ENCODE peak calls at places on chromosomes 16 and 17, in eight cellular contexts. E is fibroblast of lung, M is AG04450, V is tibial nerve, T is fibroblast of villous mesenchyme, D is stomach, I is Peyer's patch, Y is colonic mucosa. N is an unnamed sample.

GRCh38 chr17:28225271-28225670 is 93.7 kb upstream of the TMEM97 start:
- DNase-seq in E (no peak), M (no peak), V (no peak), T (peak; percentile 29), D (no peak), I (no peak), Y (no peak), N (no peak)

GRCh38 chr16:31327675-31328225 is 27.2 kb upstream of the ITGAX start:
- DNase-seq in E (no peak), M (no peak), V (no peak), T (no peak), D (no peak), I (no peak), Y (no peak), N (no peak)

GRCh38 chr16:69917739-69918138 is 33.4 kb upstream of the CLEC18A start:
- DNase-seq in E (peak; percentile 98), M (peak; percentile 86), V (peak; percentile 73), T (peak; percentile 95), D (no peak), I (no peak), Y (no peak), N (peak; percentile 88)

GRCh38 chr16:30893744-30894539 is at the start of gene BCL7C:
- DNase-seq in E (peak; percentile 81), M (no peak), V (peak; percentile 82), T (peak; percentile 92), D (peak; percentile 94), I (peak; percentile 96), Y (peak; percentile 95), N (peak; percentile 97)

GRCh38 chr17:17300624-17301568 is 2.3 kb upstream of the NT5M start:
- DNase-seq in E (peak; percentile 54), M (no peak), V (no peak), T (peak; percentile 55), D (peak; percentile 55), I (peak; percentile 68), Y (peak; percentile 61), N (peak; percentile 57)

GRCh38 chr16:27123795-27124194 is 57.1 kb downstream of the C16orf82 start:
- DNase-seq in E (no peak), M (no peak), V (no peak), T (no peak), D (no peak), I (no peak), Y (no peak), N (peak; percentile 63)

GRCh38 chr16:70561623-70562022 is 38.0 kb downstream of the SF3B3 start:
- DNase-seq in E (no peak), M (no peak), V (no peak), T (no peak), D (no peak), I (no peak), Y (no peak), N (no peak)

GRCh38 chr17:60720763-60721531 is 43.3 kb downstream of the BCAS3 start:
- DNase-seq in E (peak; percentile 63), M (peak; percentile 55), V (no peak), T (peak; percentile 76), D (no peak), I (peak; percentile 61), Y (peak; percentile 50), N (peak; percentile 56)

GRCh38 chr17:79420318-79421243 is 190.3 kb downstream of the RBFOX3 start:
- DNase-seq in E (peak; percentile 20), M (no peak), V (no peak), T (no peak), D (no peak), I (no peak), Y (no peak), N (peak; percentile 35)

GRCh38 chr17:48722924-48723554 is at the start of gene PRAC2:
- DNase-seq in E (no peak), M (no peak), V (no peak), T (no peak), D (no peak), I (no peak), Y (peak; percentile 85), N (peak; percentile 44)

GRCh38 chr17:45867702-45868101 is 23.0 kb downstream of the SPPL2C start:
- DNase-seq in E (no peak), M (no peak), V (no peak), T (no peak), D (no peak), I (no peak), Y (no peak), N (no peak)

GRCh38 chr16:66476328-66477027 is 49.4 kb downstream of the BEAN1 start:
- DNase-seq in E (no peak), M (no peak), V (no peak), T (no peak), D (no peak), I (peak; percentile 65), Y (peak; percentile 43), N (no peak)

GRCh38 chr17:31508310-31509094 is 117.0 kb downstream of the RAB11FIP4 start:
- DNase-seq in E (no peak), M (no peak), V (no peak), T (no peak), D (peak; percentile 48), I (peak; percentile 73), Y (peak; percentile 27), N (no peak)

GRCh38 chr17:73430848-73431247 is 119.0 kb upstream of the CDC42EP4 start:
- DNase-seq in E (peak; percentile 13), M (no peak), V (no peak), T (peak; percentile 39), D (no peak), I (no peak), Y (peak; percentile 29), N (no peak)

GRCh38 chr16:79628501-79628975 is 28.0 kb upstream of the MAF start:
- DNase-seq in E (peak; percentile 96), M (peak; percentile 24), V (no peak), T (peak; percentile 69), D (no peak), I (no peak), Y (no peak), N (no peak)

GRCh38 chr16:89344846-89345577 is 127.5 kb downstream of the ZNF778 start:
- DNase-seq in E (no peak), M (no peak), V (no peak), T (no peak), D (no peak), I (no peak), Y (no peak), N (peak; percentile 56)

GRCh38 chr17:76566988-76567431 is 18.6 kb downstream of the ST6GALNAC2 start:
- DNase-seq in E (no peak), M (no peak), V (no peak), T (no peak), D (no peak), I (no peak), Y (no peak), N (no peak)

GRCh38 chr17:43878260-43879082 is 28.9 kb downstream of the MPP2 start:
- DNase-seq in E (peak; percentile 83), M (peak; percentile 74), V (peak; percentile 34), T (peak; percentile 83), D (peak; percentile 75), I (peak; percentile 83), Y (peak; percentile 76), N (peak; percentile 94)

GRCh38 chr17:43881758-43882505 is 25.4 kb downstream of the MPP2 start:
- DNase-seq in E (no peak), M (no peak), V (no peak), T (no peak), D (no peak), I (no peak), Y (no peak), N (no peak)

GRCh38 chr17:43881176-43881575 is 26.2 kb downstream of the MPP2 start:
- DNase-seq in E (no peak), M (no peak), V (no peak), T (no peak), D (no peak), I (no peak), Y (no peak), N (no peak)

GRCh38 chr17:43879723-43880419 is 27.5 kb downstream of the MPP2 start:
- DNase-seq in E (no peak), M (no peak), V (no peak), T (no peak), D (no peak), I (no peak), Y (no peak), N (no peak)

GRCh38 chr17:43880420-43880991 is 26.8 kb downstream of the MPP2 start:
- DNase-seq in E (no peak), M (no peak), V (no peak), T (peak; percentile 6), D (peak; percentile 71), I (peak; percentile 73), Y (peak; percentile 69), N (peak; percentile 12)
- TF ChIP-seq CTCF in E (peak; percentile 46), M (peak; percentile 57), V (peak; percentile 48), T (peak; percentile 71), D (peak; percentile 69), I (no peak), Y (peak; percentile 86), N (peak; percentile 53)

DNA sequence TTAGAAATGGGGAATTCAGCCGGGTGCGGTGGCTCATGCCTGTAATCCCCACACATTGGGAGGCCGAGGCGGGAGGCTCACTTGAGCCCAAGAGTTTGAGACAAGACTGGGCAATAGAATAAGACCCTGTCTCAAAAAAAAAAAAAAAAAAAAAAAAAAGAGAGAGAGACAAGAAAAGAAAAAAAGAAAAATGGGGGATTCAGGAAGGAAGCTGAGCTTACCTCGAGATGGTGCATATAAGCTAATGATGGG is 150.8 kb upstream of the RPH3AL start:
- DNase-seq in E (no peak), M (no peak), V (no peak), T (no peak), D (no peak), I (no peak), Y (no peak), N (no peak)
- H3K4me3 ChIP-seq in E (peak overlapping the region; percentile 54), M (no peak overlapping the region), V (no peak overlapping the region), T (peak overlapping the region; percentile 55), D (no peak overlapping the region), I (no peak overlapping the region), Y (no peak overlapping the region), N (no peak overlapping the region)

GRCh38 chr17:46876926-46877325 is 25.5 kb downstream of the WNT9B start:
- DNase-seq in E (no peak), M (no peak), V (no peak), T (no peak), D (no peak), I (no peak), Y (no peak), N (no peak)

GRCh38 chr17:46874906-46875305 is 23.5 kb downstream of the WNT9B start:
- DNase-seq in E (no peak), M (no peak), V (no peak), T (no peak), D (no peak), I (peak; percentile 47), Y (no peak), N (no peak)

GRCh38 chr17:46877466-46877865 is 26.1 kb downstream of the WNT9B start:
- DNase-seq in E (no peak), M (no peak), V (no peak), T (no peak), D (no peak), I (no peak), Y (no peak), N (no peak)

GRCh38 chr17:46875849-46876352 is 24.5 kb downstream of the WNT9B start:
- DNase-seq in E (no peak), M (no peak), V (no peak), T (no peak), D (no peak), I (no peak), Y (no peak), N (no peak)

GRCh38 chr17:46876353-46876887 is 25.0 kb downstream of the WNT9B start:
- DNase-seq in E (no peak), M (no peak), V (no peak), T (no peak), D (peak; percentile 86), I (peak; percentile 85), Y (peak; percentile 68), N (no peak)
- TF ChIP-seq CTCF in E (no peak), M (peak; percentile 14), V (peak; percentile 20), T (no peak), D (peak; percentile 86), I (no peak), Y (peak; percentile 53), N (peak; percentile 20)

GRCh38 chr17:58757162-58757613 is 1.5 kb downstream of the PPM1E start:
- DNase-seq in E (no peak), M (no peak), V (no peak), T (no peak), D (no peak), I (no peak), Y (no peak), N (no peak)
- H3K4me3 ChIP-seq in E (peak overlapping the region; percentile 62), M (no peak overlapping the region), V (no peak overlapping the region), T (no peak overlapping the region), D (peak overlapping the region; percentile 77), I (no peak overlapping the region), Y (no peak overlapping the region), N (no peak overlapping the region)